ENCODE peak calls at places on chromosomes 7 and 10, in four cellular contexts. X is skeletal muscle cell; H is CD4-positive, alpha-beta T cell; S is stimulated activated CD4-positive, alpha-beta T cell treated with anti-CD3 and anti-CD28 coated beads, Interleukin-4, amount 100 ng/mL, for 1 hour. L is an unnamed sample.

GRCh38 chr7:11193131-11193867 is 219.6 kb downstream of the PHF14 start:
- DNase-seq in H (no peak), S (no peak), X (no peak), L (no peak)

GRCh38 chr10:128092454-128092853 is 33.8 kb downstream of the MKI67 start:
- DNase-seq in X (no peak), S (no peak), H (no peak), L (no peak)

GRCh38 chr10:122230222-122230621 is 40.9 kb upstream of the BTBD16 start:
- DNase-seq in S (no peak), X (no peak), H (no peak), L (no peak)

GRCh38 chr7:118175751-118176150 is 8.2 kb upstream of the LSM8 start:
- DNase-seq in X (no peak), H (no peak), S (no peak), L (no peak)

GRCh38 chr7:34354906-34355305 is 303.1 kb upstream of the NPSR1 start:
- DNase-seq in S (no peak), X (no peak), H (no peak), L (no peak)

GRCh38 chr7:149580328-149580727 is 82.7 kb upstream of the ZNF746 start:
- DNase-seq in H (no peak), X (no peak), S (no peak), L (no peak)

GRCh38 chr7:49790209-49790608 is 16.8 kb downstream of the VWC2 start:
- DNase-seq in H (no peak), S (no peak), X (no peak), L (no peak)

GRCh38 chr10:73992899-73993788 is 4.8 kb upstream of the VCL start:
- DNase-seq in S (no peak), X (no peak), H (no peak), L (no peak)

GRCh38 chr10:125028291-125028867 is 86.5 kb downstream of the ZRANB1 start:
- DNase-seq in S (no peak), X (no peak), H (no peak), L (no peak)

GRCh38 chr7:118152632-118153031 is 31.3 kb upstream of the LSM8 start:
- DNase-seq in S (no peak), H (no peak), X (no peak), L (no peak)

L was measured in activated gamma-delta T cell treated with anti-CD3 and anti-CD28 coated beads, Interleukin-2, amount 50 U/mL, for 16 hours.